ENCODE peak calls at places on chromosomes 13 and 19, in four cellular contexts. E is HepG2, Q is K562, T is GM12878. D is an unnamed sample.

GRCh38 chr13:32829676-32830091 is 186.5 kb upstream of the KL start:
- DNase-seq in E (no peak), Q (no peak), T (no peak), D (peak)

GRCh38 chr13:100657881-100658315 is 16.7 kb downstream of the TMTC4 start:
- DNase-seq in E (no peak), Q (no peak), T (no peak), D (no peak)

GRCh38 chr13:113186061-113186900 is 22.2 kb downstream of the PCID2 start:
- DNase-seq in E (no peak), Q (no peak), T (peak), D (no peak)

GRCh38 chr19:4077800-4078683 is 11.3 kb upstream of the ZBTB7A start:
- DNase-seq in E (no peak), Q (peak), T (no peak), D (no peak)

GRCh38 chr13:59012731-59013130 is 1151.0 kb downstream of the DIAPH3 start:
- DNase-seq in E (no peak), Q (no peak), T (no peak), D (no peak)

GRCh38 chr19:6551607-6552450 is 21.0 kb downstream of the TNFSF9 start:
- DNase-seq in E (peak), Q (peak), T (no peak), D (peak)

GRCh38 chr13:34675626-34676025 is 266.4 kb upstream of the NBEA start:
- DNase-seq in E (no peak), Q (no peak), T (no peak), D (no peak)

GRCh38 chr19:33554821-33555220 is 33.2 kb upstream of the PEPD start:
- DNase-seq in E (no peak), Q (no peak), T (no peak), D (no peak)

GRCh38 chr13:36414461-36414860 is 17.8 kb upstream of the CCNA1 start:
- DNase-seq in E (no peak), Q (no peak), T (no peak), D (no peak)

GRCh38 chr13:21825801-21826200 is 154.9 kb downstream of the FGF9 start:
- DNase-seq in E (no peak), Q (no peak), T (no peak), D (no peak)

GRCh38 chr13:51643114-51643881 is 59.0 kb downstream of the WDFY2 start:
- DNase-seq in E (peak), Q (no peak), T (no peak), D (peak)

GRCh38 chr13:73129023-73129422 is 70.2 kb downstream of the KLF5 start:
- DNase-seq in E (no peak), Q (no peak), T (no peak), D (no peak)

GRCh38 chr13:51687928-51688714 is 103.9 kb downstream of the WDFY2 start:
- DNase-seq in E (peak), Q (no peak), T (no peak), D (no peak)

GRCh38 chr13:94209110-94209509 is 270.4 kb downstream of the DCT start:
- DNase-seq in E (no peak), Q (no peak), T (no peak), D (no peak)

GRCh38 chr13:48505597-48506091 is 27.2 kb downstream of the RCBTB2 start:
- DNase-seq in E (no peak), Q (no peak), T (peak), D (no peak)

GRCh38 chr13:78881054-78881453 is 222.1 kb upstream of the OBI1 start:
- DNase-seq in E (no peak), Q (no peak), T (no peak), D (no peak)

GRCh38 chr19:32339988-32340874 is 5.2 kb upstream of the ZNF507 start:
- DNase-seq in E (peak), Q (peak), T (no peak), D (peak)

GRCh38 chr19:49932731-49933131 is 3.4 kb upstream of the NUP62 start:
- DNase-seq in E (no peak), Q (no peak), T (no peak), D (no peak)

GRCh38 chr19:35295792-35296462 is 4.0 kb downstream of the MAG start:
- DNase-seq in E (no peak), Q (peak), T (no peak), D (no peak)

GRCh38 chr19:35297515-35297848 is 5.5 kb downstream of the MAG start:
- DNase-seq in E (no peak), Q (no peak), T (no peak), D (no peak)

GRCh38 chr19:35297922-35298321 is 6.0 kb downstream of the MAG start:
- DNase-seq in E (no peak), Q (no peak), T (no peak), D (no peak)

GRCh38 chr19:35295453-35295791 is 3.5 kb downstream of the MAG start:
- DNase-seq in E (no peak), Q (no peak), T (no peak), D (no peak)

GRCh38 chr19:35296644-35297514 is 4.9 kb downstream of the MAG start:
- DNase-seq in E (no peak), Q (no peak), T (no peak), D (no peak)
- TF ChIP-seq MAX in E (no peak), Q (no peak), T (no peak), D (no peak)

DNA sequence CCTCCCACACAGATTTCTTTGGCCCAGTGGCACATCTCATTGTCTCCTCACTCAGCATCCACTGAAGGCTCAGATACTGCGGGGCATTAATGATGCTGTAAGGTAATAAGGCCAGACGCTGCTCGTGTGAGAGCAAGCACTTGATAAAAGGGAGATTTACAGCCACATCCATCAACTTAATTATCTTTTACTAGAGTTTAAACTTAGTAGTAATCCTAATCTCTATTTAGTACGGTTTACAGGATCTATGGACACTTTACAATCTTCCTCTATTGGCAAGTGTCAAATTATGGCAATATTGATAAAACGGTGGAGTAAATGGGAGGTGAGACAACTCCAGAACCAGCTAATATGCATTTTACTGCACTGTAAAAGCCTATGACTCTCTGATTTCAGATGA is 192.7 kb upstream of the GPR12 start:
- DNase-seq in E (no peak), Q (no peak), T (no peak), D (no peak)
- TF ChIP-seq JUNB in E (no peak), Q (no peak), T (no peak), D (no peak)

DNA sequence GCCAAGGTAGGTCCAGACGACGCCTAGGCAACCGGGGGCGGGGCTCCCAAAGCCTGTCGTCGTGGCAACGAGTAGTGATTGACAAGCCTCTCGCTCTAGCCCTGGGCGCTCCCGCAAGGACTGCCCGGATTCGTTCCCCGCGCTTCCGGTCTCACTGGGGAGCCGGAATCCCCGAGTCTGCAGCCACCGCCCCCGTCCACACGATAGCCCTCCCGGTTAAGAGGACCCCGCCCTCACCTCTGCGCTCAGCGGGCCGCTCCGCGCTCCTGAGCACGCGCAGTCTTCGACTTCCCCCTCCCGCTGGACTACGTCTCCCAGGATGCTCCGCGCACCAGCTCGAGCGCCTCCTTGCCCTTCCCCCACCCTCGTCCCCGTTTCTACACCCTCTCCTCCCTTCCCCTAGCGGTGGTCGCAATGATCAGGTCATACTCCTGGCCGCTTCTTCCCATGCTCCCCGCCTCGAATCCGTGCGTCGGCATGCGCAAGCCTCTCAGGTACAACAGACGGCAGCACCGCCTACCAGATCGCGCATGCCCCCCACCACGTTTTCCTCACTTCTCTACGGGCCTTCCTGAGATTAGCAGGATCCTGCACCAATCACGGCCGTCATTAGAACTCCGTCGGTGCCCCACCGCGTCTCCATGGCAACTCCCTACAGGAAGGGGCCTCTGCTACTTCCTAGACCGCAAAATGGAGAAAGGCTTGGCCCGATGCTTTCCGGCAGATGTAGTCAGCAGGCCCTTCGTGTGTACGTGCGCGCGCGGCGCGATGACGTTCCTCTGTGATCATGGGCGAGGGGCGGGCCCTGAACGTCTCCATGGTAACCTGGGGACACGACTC is at the start of gene MZF1:
- DNase-seq in E (peak), Q (peak), T (peak), D (peak)
- TF ChIP-seq REST in E (no peak), Q (peak), T (peak), D (no peak)

DNA sequence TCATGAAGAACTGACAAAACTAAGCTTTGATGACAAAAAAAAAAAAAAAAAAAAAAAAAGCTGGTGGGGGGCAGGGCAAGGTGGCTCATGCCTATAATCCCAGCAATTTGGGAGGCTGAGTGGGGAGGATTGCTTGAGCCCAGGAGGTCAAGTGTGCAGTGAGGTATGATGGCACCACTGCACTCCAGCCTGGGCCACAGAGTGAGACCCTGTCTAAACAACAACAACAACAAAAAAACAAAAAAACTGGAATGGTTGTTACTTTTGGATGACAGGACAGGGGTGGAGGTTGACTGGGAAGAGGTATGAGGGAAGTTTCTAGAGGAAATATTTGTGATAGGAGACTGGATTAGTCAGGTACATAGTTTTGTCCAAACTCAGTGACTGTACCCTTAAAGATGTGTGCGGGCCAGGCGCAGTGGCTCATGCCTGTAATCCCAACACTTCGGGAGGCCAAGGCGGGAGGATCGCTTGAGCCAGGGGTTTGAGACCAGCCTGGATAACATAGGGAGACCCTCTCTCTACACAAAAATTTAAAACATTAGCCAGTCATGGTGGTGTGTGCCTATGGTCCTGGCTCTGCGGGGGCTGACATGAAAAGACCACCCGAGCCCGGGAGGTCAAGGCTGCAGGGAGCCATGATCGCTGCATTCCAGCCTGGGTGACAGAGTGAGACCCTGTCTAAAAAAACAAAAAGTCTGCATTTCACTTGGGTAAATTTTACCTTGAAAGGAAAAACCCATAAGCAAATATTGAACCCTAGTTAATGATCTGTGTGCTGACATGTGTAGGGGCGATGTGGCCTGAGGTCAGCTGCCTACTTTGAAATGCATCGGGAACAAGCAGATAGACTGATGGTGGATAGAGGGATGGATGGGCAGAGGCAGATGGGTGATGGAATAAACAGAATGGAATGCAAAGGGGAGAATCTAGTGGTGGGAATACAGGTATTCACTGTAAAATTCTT is 37.0 kb downstream of the CERS4 start:
- DNase-seq in E (peak), Q (no peak), T (no peak), D (no peak)
- TF ChIP-seq MAX in E (peak), Q (no peak), T (no peak), D (no peak)

GRCh38 chr13:90015565-90016507 is 1331.7 kb upstream of the MIR17HG start:
- DNase-seq in E (no peak), Q (no peak), T (no peak), D (no peak)
- TF ChIP-seq JUNB in E (no peak), Q (no peak), T (no peak), D (no peak)

GRCh38 chr19:38263696-38264485 is 482 bp upstream of the SPINT2 start:
- DNase-seq in E (peak), Q (no peak), T (no peak), D (peak)

GRCh38 chr19:38262585-38263268 is 1.6 kb upstream of the SPINT2 start:
- DNase-seq in E (no peak), Q (no peak), T (no peak), D (no peak)

GRCh38 chr19:38265213-38265861 is 964 bp downstream of the SPINT2 start:
- DNase-seq in E (no peak), Q (no peak), T (no peak), D (peak)

GRCh38 chr19:38266070-38266469 is 1.7 kb downstream of the SPINT2 start:
- DNase-seq in E (no peak), Q (no peak), T (no peak), D (no peak)

DNA sequence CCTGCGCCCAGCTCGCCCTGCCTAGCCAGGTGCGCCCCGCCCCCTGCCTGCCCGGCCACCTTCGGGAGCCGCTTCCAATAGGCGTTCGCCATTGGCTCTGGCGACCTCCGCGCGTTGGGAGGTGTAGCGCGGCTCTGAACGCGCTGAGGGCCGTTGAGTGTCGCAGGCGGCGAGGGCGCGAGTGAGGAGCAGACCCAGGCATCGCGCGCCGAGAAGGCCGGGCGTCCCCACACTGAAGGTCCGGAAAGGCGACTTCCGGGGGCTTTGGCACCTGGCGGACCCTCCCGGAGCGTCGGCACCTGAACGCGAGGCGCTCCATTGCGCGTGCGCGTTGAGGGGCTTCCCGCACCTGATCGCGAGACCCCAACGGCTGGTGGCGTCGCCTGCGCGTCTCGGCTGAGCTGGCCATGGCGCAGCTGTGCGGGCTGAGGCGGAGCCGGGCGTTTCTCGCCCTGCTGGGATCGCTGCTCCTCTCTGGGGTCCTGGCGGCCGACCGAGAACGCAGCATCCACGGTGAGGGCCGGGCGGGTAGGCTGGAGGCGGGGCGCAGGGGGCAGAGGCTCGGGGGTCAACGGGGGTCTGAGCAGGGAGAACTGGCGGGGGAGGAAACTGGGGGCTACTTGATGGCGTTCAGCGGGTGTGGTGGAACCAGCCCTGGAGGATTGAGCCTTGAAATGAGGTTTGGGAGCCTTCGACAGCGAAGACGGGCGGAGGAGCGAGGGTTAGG is at the start of gene SPINT2:
- DNase-seq in E (no peak), Q (no peak), T (no peak), D (no peak)
- TF ChIP-seq REST in E (no peak), Q (no peak), T (no peak), D (peak)

GRCh38 chr13:38590230-38590629 is 96.6 kb upstream of the FREM2 start:
- DNase-seq in E (no peak), Q (no peak), T (no peak), D (no peak)

GRCh38 chr13:38590796-38591507 is 95.9 kb upstream of the FREM2 start:
- DNase-seq in E (no peak), Q (no peak), T (no peak), D (no peak)
- TF ChIP-seq MAX in E (no peak), Q (no peak), T (no peak), D (no peak)

GRCh38 chr13:44044544-44045178 is 165.0 kb downstream of the LACC1 start:
- DNase-seq in E (no peak), Q (no peak), T (no peak), D (peak)
- TF ChIP-seq JUNB in E (no peak), Q (no peak), T (no peak), D (no peak)

GRCh38 chr19:42054205-42054604 is 15.8 kb downstream of the GRIK5 start:
- DNase-seq in E (no peak), Q (no peak), T (no peak), D (no peak)
- TF ChIP-seq REST in E (no peak), Q (peak), T (no peak), D (no peak)